ENCODE peak calls at places on chromosomes 3 and 15, in five cellular contexts. V, I, H, S and A are unnamed samples.

GRCh38 chr15:93126496-93127083 is 37.6 kb upstream of the RGMA start:
- DNase-seq in H (no peak), V (no peak), I (no peak), S (no peak), A (no peak)

GRCh38 chr3:39485547-39485946 is 18.1 kb downstream of the MOBP start:
- DNase-seq in S (no peak), H (no peak), I (no peak), V (no peak), A (no peak)

GRCh38 chr15:40463279-40463678 is 7.5 kb upstream of the CHST14 start:
- DNase-seq in V (no peak), H (no peak), S (no peak), I (no peak), A (no peak)

GRCh38 chr3:112056451-112056929 is 22.0 kb downstream of the TMPRSS7 start:
- DNase-seq in S (peak), H (peak), V (peak), I (peak), A (no peak)

GRCh38 chr15:35519536-35520149 is 26.3 kb downstream of the DPH6 start:
- DNase-seq in V (peak), H (peak), I (peak), S (peak), A (no peak)

GRCh38 chr15:25327671-25328070 is 111.2 kb downstream of the UBE3A start:
- DNase-seq in I (no peak), H (no peak), V (no peak), S (no peak), A (no peak)

GRCh38 chr3:161149529-161149928 is 44.4 kb upstream of the B3GALNT1 start:
- DNase-seq in I (peak), H (peak), S (no peak), V (no peak), A (no peak)

GRCh38 chr3:136731274-136731884 is 20.8 kb downstream of the STAG1 start:
- DNase-seq in S (peak), I (no peak), V (no peak), H (peak), A (no peak)

GRCh38 chr3:44890258-44890657 is 15.8 kb downstream of the TGM4 start:
- DNase-seq in S (no peak), V (no peak), I (no peak), H (no peak), A (no peak)

GRCh38 chr15:65089206-65089824 is 12.8 kb downstream of the KBTBD13 start:
- DNase-seq in I (no peak), V (no peak), S (no peak), H (no peak), A (no peak)

GRCh38 chr15:101135532-101136166 is 116.2 kb downstream of the CHSY1 start:
- DNase-seq in I (no peak), V (no peak), H (no peak), S (no peak), A (no peak)

GRCh38 chr3:128360243-128360642 is 106.4 kb downstream of the DNAJB8 start:
- DNase-seq in V (no peak), H (peak), S (no peak), I (peak), A (no peak)

GRCh38 chr3:128297401-128298138 is 144.3 kb downstream of the EEFSEC start:
- DNase-seq in S (peak), H (peak), V (no peak), I (peak), A (no peak)

GRCh38 chr15:77986891-77987764 is 90.4 kb downstream of the TBC1D2B start:
- DNase-seq in H (no peak), V (no peak), S (no peak), I (no peak), A (no peak)

GRCh38 chr15:63752075-63752684 is 81.6 kb downstream of the HERC1 start:
- DNase-seq in S (peak), H (peak), I (peak), V (peak), A (no peak)

GRCh38 chr15:74612677-74613076 is 3.0 kb upstream of the CLK3 start:
- DNase-seq in S (no peak), I (no peak), V (no peak), H (no peak), A (no peak)

GRCh38 chr3:14598143-14598569 is 53.4 kb upstream of the CCDC174 start:
- DNase-seq in I (peak), S (peak), V (no peak), H (peak), A (no peak)

GRCh38 chr3:38226273-38226672 is 39.3 kb upstream of the SLC22A13 start:
- DNase-seq in I (peak), H (peak), S (peak), V (peak), A (peak)

GRCh38 chr3:8325306-8325705 is 176.3 kb upstream of the LMCD1 start:
- DNase-seq in S (no peak), V (no peak), H (no peak), I (no peak), A (no peak)

GRCh38 chr3:112089956-112090898 is 4.0 kb downstream of the C3orf52 start:
- DNase-seq in S (no peak), V (no peak), H (no peak), I (no peak), A (no peak)

GRCh38 chr3:182739619-182740018 is 53.7 kb upstream of the ATP11B start:
- DNase-seq in S (no peak), I (peak), H (no peak), V (no peak), A (peak)

GRCh38 chr15:76286231-76286879 is 24.9 kb downstream of the ETFA start:
- DNase-seq in H (peak), I (no peak), V (no peak), S (no peak), A (no peak)

GRCh38 chr15:66706225-66706732 is 4.2 kb downstream of the SMAD6 start:
- DNase-seq in I (no peak), H (no peak), V (no peak), S (no peak), A (no peak)

GRCh38 chr3:195110647-195111321 is 160.2 kb downstream of the XXYLT1 start:
- DNase-seq in H (no peak), S (no peak), V (no peak), I (peak), A (peak)

GRCh38 chr3:66469220-66469640 is 31.6 kb downstream of the LRIG1 start:
- DNase-seq in H (no peak), S (peak), V (peak), I (peak), A (no peak)